ENCODE peak calls at places on chromosomes 16 and 17, in six cellular contexts. Z is cardiac fibroblast, T is HFFc6, K is GM10248, D is MCF 10A, U is GM12865. S is an unnamed sample.

GRCh38 chr17:37368577-37368976 is 7.2 kb upstream of the C17orf78 start:
- DNase-seq in K (no peak), D (peak; percentile 84), U (no peak), Z (peak; percentile 59), T (no peak), S (no peak)

GRCh38 chr17:77829871-77830799 is 128.4 kb upstream of the TNRC6C start:
- DNase-seq in K (no peak), U (no peak), Z (peak; percentile 82), D (peak; percentile 68), T (no peak), S (no peak)

GRCh38 chr17:15744885-15745284 is 12.8 kb downstream of the TBC1D26 start:
- DNase-seq in Z (no peak), D (no peak), U (no peak), T (no peak), K (no peak), S (no peak)

GRCh38 chr17:78812849-78813248 is 27.8 kb downstream of the USP36 start:
- DNase-seq in K (no peak), Z (no peak), D (no peak), U (peak; percentile 28), T (no peak), S (no peak)

GRCh38 chr16:2213817-2214720 is 571 bp downstream of the PGP start:
- DNase-seq in K (no peak), D (no peak), Z (no peak), T (no peak), U (no peak), S (no peak)

GRCh38 chr17:71741836-71742235 is 379.0 kb upstream of the SOX9 start:
- DNase-seq in Z (no peak), U (no peak), K (no peak), T (no peak), D (no peak), S (no peak)

GRCh38 chr16:71460246-71460645 is 1.8 kb downstream of the ZNF23 start:
- DNase-seq in Z (peak; percentile 80), T (peak; percentile 86), U (no peak), D (peak; percentile 47), K (no peak), S (no peak)

GRCh38 chr16:7397901-7398300 is 65.3 kb downstream of the RBFOX1 start:
- DNase-seq in Z (peak; percentile 32), D (no peak), U (no peak), T (peak; percentile 8), K (no peak), S (no peak)

GRCh38 chr16:19755268-19755667 is 37.2 kb downstream of the IQCK start:
- DNase-seq in D (no peak), K (no peak), T (no peak), Z (no peak), U (no peak), S (no peak)

GRCh38 chr17:76384222-76384986 is at the start of gene SPHK1:
- DNase-seq in T (peak; percentile 66), Z (peak; percentile 81), U (peak; percentile 89), D (peak; percentile 80), K (peak; percentile 90), S (no peak)

GRCh38 chr17:19291646-19292376 is 54.6 kb downstream of the EPN2 start:
- DNase-seq in K (no peak), D (no peak), T (no peak), U (no peak), Z (no peak), S (no peak)

GRCh38 chr17:78957076-78957475 is 22.6 kb downstream of the LGALS3BP start:
- DNase-seq in D (no peak), U (no peak), T (peak; percentile 19), Z (peak; percentile 57), K (no peak), S (no peak)

GRCh38 chr16:70250748-70251650 is 741 bp downstream of the EXOSC6 start:
- DNase-seq in Z (peak; percentile 47), D (peak; percentile 40), K (peak; percentile 62), U (peak; percentile 59), T (peak; percentile 28), S (no peak)

GRCh38 chr17:3944485-3945388 is 19.5 kb downstream of the ATP2A3 start:
- DNase-seq in D (peak; percentile 23), Z (peak; percentile 30), U (peak; percentile 31), T (no peak), K (peak; percentile 58), S (no peak)

GRCh38 chr17:7014995-7015586 is 2.7 kb downstream of the RNASEK start:
- DNase-seq in T (peak; percentile 39), U (peak; percentile 87), D (no peak), Z (peak; percentile 71), K (peak; percentile 52), S (no peak)

GRCh38 chr16:27365142-27366089 is 36.6 kb upstream of the IL21R start:
- DNase-seq in Z (peak; percentile 71), D (no peak), K (no peak), U (no peak), T (peak; percentile 55), S (no peak)

GRCh38 chr17:77379837-77380236 is 239.1 kb downstream of the SEC14L1 start:
- DNase-seq in T (no peak), Z (no peak), U (no peak), K (no peak), D (no peak), S (no peak)

GRCh38 chr17:75319818-75320691 is 30.8 kb upstream of the SLC25A19 start:
- DNase-seq in U (peak; percentile 82), Z (peak; percentile 69), D (no peak), T (no peak), K (peak; percentile 75), S (peak; percentile 74)

GRCh38 chr17:75240394-75241142 is 20.8 kb downstream of the GGA3 start:
- DNase-seq in Z (peak; percentile 31), T (no peak), D (peak; percentile 37), K (peak; percentile 54), U (no peak), S (no peak)

GRCh38 chr16:84294196-84295142 is at the start of gene WFDC1:
- DNase-seq in U (no peak), T (no peak), Z (no peak), D (no peak), K (no peak), S (no peak)

GRCh38 chr16:83730812-83731211 is 77.0 kb upstream of the HSBP1 start:
- DNase-seq in U (no peak), D (no peak), T (no peak), Z (no peak), K (no peak), S (no peak)

GRCh38 chr16:3578610-3579551 is 1.7 kb upstream of the NLRC3 start:
- DNase-seq in Z (no peak), U (peak; percentile 92), T (no peak), K (peak; percentile 78), D (no peak), S (peak; percentile 36)

GRCh38 chr16:82655315-82655714 is 28.5 kb downstream of the CDH13 start:
- DNase-seq in T (peak; percentile 86), U (peak; percentile 84), Z (peak; percentile 86), D (peak; percentile 54), K (no peak), S (no peak)

GRCh38 chr17:3678095-3678820 is 9.6 kb downstream of the EMC6 start:
- DNase-seq in K (no peak), Z (peak; percentile 25), U (no peak), T (no peak), D (peak; percentile 24), S (no peak)

GRCh38 chr16:11030990-11031510 is 86.7 kb downstream of the CLEC16A start:
- DNase-seq in Z (no peak), T (no peak), U (no peak), D (no peak), K (no peak), S (no peak)

GRCh38 chr16:89022051-89022836 is 45.2 kb upstream of the CBFA2T3 start:
- DNase-seq in T (no peak), K (no peak), U (no peak), D (no peak), Z (no peak), S (no peak)

GRCh38 chr17:17140590-17140980 is 65.5 kb downstream of the PLD6 start:
- DNase-seq in T (peak; percentile 86), Z (peak; percentile 71), D (peak; percentile 46), K (no peak), U (no peak), S (no peak)

GRCh38 chr17:33284022-33284421 is 9.1 kb downstream of the ASIC2 start:
- DNase-seq in U (no peak), D (peak; percentile 80), T (peak; percentile 62), Z (peak; percentile 86), K (no peak), S (no peak)

GRCh38 chr16:84661418-84662060 is 13.2 kb downstream of the KLHL36 start:
- DNase-seq in T (no peak), K (no peak), D (no peak), U (no peak), Z (no peak), S (no peak)

GRCh38 chr17:43410557-43411368 is 12.0 kb downstream of the ARL4D start:
- DNase-seq in U (no peak), Z (no peak), K (no peak), T (no peak), D (peak; percentile 27), S (no peak)

GRCh38 chr16:85639529-85640253 is 26.6 kb downstream of the GSE1 start:
- DNase-seq in D (no peak), T (no peak), Z (no peak), U (no peak), K (no peak), S (no peak)

GRCh38 chr17:56914641-56915263 is 903 bp upstream of the TRIM25 start:
- DNase-seq in K (peak; percentile 9), T (no peak), U (no peak), Z (peak; percentile 53), D (no peak), S (no peak)

GRCh38 chr17:41521574-41522261 is 3.0 kb upstream of the KRT15 start:
- DNase-seq in U (no peak), Z (peak; percentile 90), D (peak; percentile 87), K (no peak), T (peak; percentile 87), S (no peak)
- TF ChIP-seq CTCF in U (no peak), Z (peak; percentile 17), D (no peak), K (no peak), T (peak; percentile 40), S (no peak)

GRCh38 chr16:29744541-29745101 is 1.2 kb downstream of the C16orf54 start:
- DNase-seq in T (no peak), K (peak; percentile 24), U (no peak), D (no peak), Z (no peak), S (no peak)
- TF ChIP-seq CTCF in T (no peak), K (no peak), U (no peak), D (no peak), Z (no peak), S (no peak)

GRCh38 chr17:27038676-27039075 is 255.2 kb upstream of the WSB1 start:
- DNase-seq in U (no peak), D (peak; percentile 36), Z (no peak), K (no peak), T (no peak), S (no peak)
- TF ChIP-seq CTCF in U (no peak), D (no peak), Z (no peak), K (no peak), T (no peak), S (peak; percentile 17)

DNA sequence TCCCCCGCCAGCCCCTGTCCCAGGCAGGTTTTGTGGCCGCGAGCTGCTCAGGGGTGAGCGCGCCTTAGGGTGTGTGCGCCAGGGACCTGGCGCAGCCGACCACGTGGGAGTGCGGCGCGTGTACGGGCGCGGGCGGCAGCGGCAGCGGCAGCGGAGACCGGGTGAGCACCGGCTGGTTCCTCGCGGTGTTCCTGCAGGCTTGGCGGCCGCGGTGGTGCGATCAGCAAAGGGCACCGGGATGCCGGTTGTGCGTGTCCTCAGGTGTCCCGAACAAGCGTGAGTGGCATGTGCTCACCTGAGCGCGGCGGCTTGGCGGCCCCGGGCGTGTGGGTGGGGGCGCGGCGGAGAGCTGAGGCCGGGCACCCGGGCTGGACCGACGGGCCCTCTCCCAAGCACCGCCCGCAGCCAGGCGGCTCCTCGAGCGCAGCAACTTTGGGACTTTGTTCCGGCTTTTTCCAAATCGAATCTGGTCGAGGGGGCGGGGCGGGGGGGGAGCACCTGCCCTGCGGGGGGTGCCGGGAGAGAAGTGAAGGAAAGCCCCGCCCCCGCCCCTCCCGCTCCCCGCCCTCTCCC is 331 bp upstream of the HSD11B2 start:
- DNase-seq in K (no peak), T (no peak), Z (no peak), U (peak; percentile 10), D (peak; percentile 23), S (no peak)
- TF ChIP-seq CTCF in K (no peak), T (no peak), Z (no peak), U (no peak), D (no peak), S (no peak)

S was measured in GM12864.